ENCODE peak calls at places on chromosomes 5 and 9, in seven cellular contexts. P is Kasumi-1; L is CD8-positive, alpha-beta memory T cell; D is hypothalamus; W is cardiac muscle cell; F is OCI-LY7; K is T-cell. N is an unnamed sample.

GRCh38 chr9:77710965-77711657 is 63.0 kb upstream of the GNA14 start:
- DNase-seq in P (no peak), L (no peak), D (no peak), W (no peak), F (no peak), K (no peak), N (peak)

GRCh38 chr9:24035816-24036215 is 209.8 kb upstream of the ELAVL2 start:
- DNase-seq in P (no peak), L (no peak), D (no peak), W (no peak), F (no peak), K (no peak), N (no peak)

GRCh38 chr9:71120439-71121247 is 778 bp downstream of the TRPM3 start:
- DNase-seq in P (no peak), L (no peak), D (no peak), W (no peak), F (no peak), K (no peak), N (no peak)

GRCh38 chr5:10735569-10736255 is 25.3 kb downstream of the DAP start:
- DNase-seq in P (peak), L (no peak), D (no peak), W (peak), F (peak), K (no peak), N (no peak)

GRCh38 chr9:129542761-129543160 is 78.1 kb downstream of the C9orf50 start:
- DNase-seq in P (peak), L (no peak), D (no peak), W (no peak), F (no peak), K (no peak), N (no peak)

GRCh38 chr9:3931996-3932906 is 367.6 kb downstream of the GLIS3 start:
- DNase-seq in P (no peak), L (no peak), D (no peak), W (no peak), F (no peak), K (no peak), N (peak)

GRCh38 chr5:36575367-36575781 is 31.0 kb upstream of the SLC1A3 start:
- DNase-seq in P (no peak), L (no peak), D (no peak), W (no peak), F (no peak), K (no peak), N (peak)

GRCh38 chr5:157541452-157542118 is 34.0 kb downstream of the ADAM19 start:
- DNase-seq in P (no peak), L (no peak), D (no peak), W (no peak), F (peak), K (no peak), N (no peak)

GRCh38 chr9:4548796-4549725 is 58.8 kb downstream of the SLC1A1 start:
- DNase-seq in P (no peak), L (no peak), D (no peak), W (peak), F (peak), K (no peak), N (peak)

GRCh38 chr9:83167126-83167525 is 104.2 kb upstream of the RASEF start:
- DNase-seq in P (no peak), L (no peak), D (no peak), W (no peak), F (no peak), K (no peak), N (no peak)